ENCODE peak calls at places on chromosomes 2 and 18, in six cellular contexts. F is occipital lobe, A is AG09309, V is HFFc6, P is thyroid gland, I is lung microvascular endothelial cell. O is an unnamed sample.

GRCh38 chr2:213149332-213149875 is 2.0 kb downstream of the IKZF2 start:
- DNase-seq in F (no peak), A (no peak), V (no peak), P (no peak), I (no peak), O (no peak)

GRCh38 chr2:65436825-65437221 is 4.4 kb upstream of the SPRED2 start:
- DNase-seq in F (no peak), A (no peak), V (no peak), P (no peak), I (no peak), O (no peak)

GRCh38 chr2:20674974-20675679 is 8.2 kb downstream of the GDF7 start:
- DNase-seq in F (no peak), A (peak; percentile 45), V (peak; percentile 66), P (no peak), I (peak; percentile 86), O (peak; percentile 75)

GRCh38 chr2:22221006-22221405 is 1097.2 kb downstream of the TDRD15 start:
- DNase-seq in F (no peak), A (no peak), V (no peak), P (no peak), I (no peak), O (no peak)

GRCh38 chr2:239106314-239106908 is 258.5 kb downstream of the TWIST2 start:
- DNase-seq in F (peak; percentile 58), A (peak; percentile 23), V (peak; percentile 61), P (peak; percentile 18), I (peak; percentile 77), O (peak; percentile 84)

GRCh38 chr18:59052965-59053960 is 86.4 kb upstream of the SEC11C start:
- DNase-seq in F (no peak), A (peak; percentile 92), V (peak; percentile 9), P (peak; percentile 65), I (no peak), O (no peak)

GRCh38 chr18:44909191-44909719 is 228.6 kb downstream of the SETBP1 start:
- DNase-seq in F (no peak), A (no peak), V (no peak), P (no peak), I (no peak), O (no peak)

GRCh38 chr2:74391209-74391579 is 11.1 kb upstream of the DCTN1 start:
- DNase-seq in F (no peak), A (no peak), V (peak; percentile 36), P (peak; percentile 3), I (no peak), O (no peak)

GRCh38 chr2:205563646-205564045 is 118.7 kb upstream of the NRP2 start:
- DNase-seq in F (no peak), A (no peak), V (no peak), P (peak; percentile 16), I (peak; percentile 26), O (peak; percentile 39)

GRCh38 chr2:223526106-223526505 is 76.1 kb downstream of the SCG2 start:
- DNase-seq in F (no peak), A (no peak), V (no peak), P (no peak), I (peak; percentile 14), O (peak; percentile 3)